ENCODE peak calls at places on chromosomes 4 and X, in eight cellular contexts. O is astrocyte, X is mammary epithelial cell, T is K562, E is fibroblast of lung, P is HCT116, D is GM12878, Z is GM23248. L is an unnamed sample.

GRCh38 chr4:109574443-109574850 is 14.4 kb downstream of the MCUB start:
- DNase-seq in P (no peak), T (peak; percentile 35), O (no peak), E (no peak), D (no peak), Z (peak; percentile 19), X (no peak), L (peak; percentile 1)

GRCh38 chr4:8737601-8738279 is 133.9 kb downstream of the HMX1 start:
- DNase-seq in E (no peak), P (no peak), D (no peak), Z (no peak), O (no peak), T (no peak), X (no peak), L (no peak)

GRCh38 chrX:133645977-133646750 is 230.9 kb upstream of the GPC4 start:
- DNase-seq in Z (peak; percentile 89), T (no peak), X (peak; percentile 84), O (peak; percentile 82), E (peak; percentile 84), D (no peak), P (no peak), L (peak; percentile 71)

GRCh38 chrX:64642482-64642881 is 247.2 kb upstream of the MTMR8 start:
- DNase-seq in O (no peak), Z (peak; percentile 0), T (no peak), D (no peak), E (no peak), P (no peak), X (no peak), L (no peak)

GRCh38 chrX:151039351-151039750 is 56.2 kb downstream of the HMGB3 start:
- DNase-seq in O (no peak), Z (no peak), X (no peak), T (no peak), E (no peak), P (no peak), D (no peak), L (no peak)

GRCh38 chr4:41077628-41078027 is 136.7 kb downstream of the APBB2 start:
- DNase-seq in Z (no peak), E (no peak), D (no peak), O (no peak), X (no peak), T (no peak), P (no peak), L (no peak)

GRCh38 chr4:41365726-41366125 is 109.0 kb downstream of the UCHL1 start:
- DNase-seq in O (no peak), P (no peak), E (no peak), T (no peak), Z (no peak), D (no peak), X (no peak), L (no peak)

GRCh38 chr4:160835789-160836188 is 1328.0 kb downstream of the FSTL5 start:
- DNase-seq in Z (no peak), D (no peak), O (no peak), X (peak; percentile 25), P (peak; percentile 33), E (peak; percentile 14), T (no peak), L (peak; percentile 77)

GRCh38 chrX:39012561-39013209 is 211.4 kb downstream of the MID1IP1 start:
- DNase-seq in P (no peak), X (no peak), T (no peak), O (peak; percentile 48), E (peak; percentile 63), Z (peak; percentile 60), D (no peak), L (no peak)

GRCh38 chrX:125505207-125505606 is 185.5 kb downstream of the TEX13C start:
- DNase-seq in E (no peak), T (no peak), P (no peak), O (no peak), Z (peak; percentile 15), D (no peak), X (peak; percentile 62), L (no peak)

GRCh38 chrX:9378980-9379696 is 85.7 kb upstream of the TBL1X start:
- DNase-seq in E (peak; percentile 35), O (peak; percentile 24), Z (peak; percentile 59), D (no peak), T (no peak), P (no peak), X (peak; percentile 29), L (peak; percentile 55)

GRCh38 chr4:139669335-139669734 is 3.7 kb downstream of the MGST2 start:
- DNase-seq in Z (no peak), E (no peak), X (no peak), T (no peak), O (no peak), P (no peak), D (no peak), L (no peak)

GRCh38 chrX:2584659-2585470 is 84.1 kb upstream of the DHRSX start:
- DNase-seq in X (peak; percentile 31), P (no peak), O (no peak), Z (no peak), D (no peak), T (no peak), E (no peak), L (no peak)

GRCh38 chrX:40735318-40736169 is at the start of gene MED14:
- DNase-seq in D (peak; percentile 73), P (peak; percentile 72), O (peak; percentile 75), X (peak; percentile 93), E (peak; percentile 85), Z (peak; percentile 89), T (peak; percentile 83), L (peak; percentile 62)
- TF ChIP-seq EZH2 in D (no peak), P (no peak), O (no peak), X (no peak), E (no peak), Z (no peak), T (no peak), L (no peak)

GRCh38 chrX:29477878-29478277 is 737.5 kb upstream of the MAGEB2 start:
- DNase-seq in T (no peak), O (no peak), X (no peak), P (no peak), D (no peak), Z (no peak), E (no peak), L (no peak)
- H3K4me3 ChIP-seq in T (no peak overlapping the region), O (no peak overlapping the region), X (no peak overlapping the region), P (no peak overlapping the region), D (peak overlapping the region; percentile 70), Z (no peak overlapping the region), E (no peak overlapping the region), L (no peak overlapping the region)

DNA sequence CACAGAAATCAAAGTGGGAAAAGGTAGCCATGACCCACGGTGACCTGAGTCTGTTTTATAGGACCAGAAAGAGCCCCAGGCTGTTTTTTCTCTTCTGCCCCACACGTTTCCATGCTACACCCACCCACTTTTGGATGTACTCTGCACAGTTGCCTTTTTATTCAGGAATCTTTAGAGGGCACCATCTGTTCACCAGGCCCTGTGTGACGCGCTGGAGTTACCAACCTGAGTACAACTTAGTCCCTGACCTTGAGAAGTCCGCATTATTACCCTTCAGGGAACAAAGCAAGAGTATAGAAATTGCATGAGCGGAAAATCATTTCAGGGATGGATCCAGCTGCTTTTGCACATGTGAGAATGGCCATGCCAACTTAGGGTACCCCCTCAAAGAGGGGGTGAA is 207.8 kb upstream of the GATB start:
- DNase-seq in O (no peak), D (no peak), E (no peak), X (no peak), T (no peak), Z (no peak), P (no peak), L (no peak)
- TF ChIP-seq EZH2 in O (no peak), D (no peak), E (no peak), X (no peak), T (no peak), Z (no peak), P (no peak), L (no peak)

DNA sequence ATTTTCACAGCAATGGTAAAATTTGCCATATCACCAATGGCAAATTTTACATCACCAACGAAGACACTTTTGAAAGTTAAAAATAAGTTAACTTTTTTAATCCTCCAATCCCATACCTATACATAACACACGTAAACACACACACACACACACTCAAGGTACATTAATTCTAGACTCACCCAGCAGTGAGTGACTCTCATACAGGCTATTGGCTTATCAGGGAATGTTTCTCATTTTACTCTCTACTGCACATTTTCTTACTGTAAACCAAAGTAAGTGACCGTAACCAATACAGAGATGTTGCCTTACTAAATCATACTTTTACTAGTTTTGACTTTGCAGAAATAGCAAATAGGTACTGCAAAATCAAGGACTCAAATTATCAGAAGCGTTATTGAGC is 2.3 kb downstream of the VEGFC start:
- DNase-seq in O (no peak), D (no peak), Z (peak; percentile 36), X (no peak), E (no peak), T (no peak), P (no peak), L (no peak)
- H3K4me3 ChIP-seq in O (peak overlapping the region; percentile 96), D (no peak overlapping the region), Z (peak overlapping the region; percentile 89), X (peak overlapping the region; percentile 25), E (peak overlapping the region; percentile 95), T (no peak overlapping the region), P (no peak overlapping the region), L (no peak overlapping the region)

DNA sequence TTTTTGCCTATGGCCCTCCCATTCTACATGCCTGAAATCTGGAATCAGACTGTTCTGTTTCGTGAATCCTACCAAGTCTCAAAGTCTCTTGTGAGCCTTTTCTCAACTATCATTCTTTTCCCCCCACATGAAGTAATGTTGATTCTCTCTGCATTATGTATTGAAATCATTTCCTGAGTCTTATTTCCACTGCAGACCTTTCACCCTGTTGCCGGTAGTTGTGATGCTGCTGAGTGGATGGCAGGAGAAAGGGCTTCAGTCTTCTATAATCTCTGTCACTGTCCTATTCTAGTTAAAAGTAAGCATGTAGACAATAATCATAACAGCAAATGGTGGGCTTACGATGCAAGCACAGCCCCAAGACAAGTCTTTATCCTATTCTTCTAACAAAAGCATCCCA is 75.0 kb downstream of the TBC1D9 start:
- DNase-seq in T (no peak), E (no peak), D (no peak), Z (no peak), X (no peak), P (no peak), O (no peak), L (no peak)
- TF ChIP-seq EZH2 in T (no peak), E (no peak), D (no peak), Z (no peak), X (no peak), P (no peak), O (no peak), L (no peak)

DNA sequence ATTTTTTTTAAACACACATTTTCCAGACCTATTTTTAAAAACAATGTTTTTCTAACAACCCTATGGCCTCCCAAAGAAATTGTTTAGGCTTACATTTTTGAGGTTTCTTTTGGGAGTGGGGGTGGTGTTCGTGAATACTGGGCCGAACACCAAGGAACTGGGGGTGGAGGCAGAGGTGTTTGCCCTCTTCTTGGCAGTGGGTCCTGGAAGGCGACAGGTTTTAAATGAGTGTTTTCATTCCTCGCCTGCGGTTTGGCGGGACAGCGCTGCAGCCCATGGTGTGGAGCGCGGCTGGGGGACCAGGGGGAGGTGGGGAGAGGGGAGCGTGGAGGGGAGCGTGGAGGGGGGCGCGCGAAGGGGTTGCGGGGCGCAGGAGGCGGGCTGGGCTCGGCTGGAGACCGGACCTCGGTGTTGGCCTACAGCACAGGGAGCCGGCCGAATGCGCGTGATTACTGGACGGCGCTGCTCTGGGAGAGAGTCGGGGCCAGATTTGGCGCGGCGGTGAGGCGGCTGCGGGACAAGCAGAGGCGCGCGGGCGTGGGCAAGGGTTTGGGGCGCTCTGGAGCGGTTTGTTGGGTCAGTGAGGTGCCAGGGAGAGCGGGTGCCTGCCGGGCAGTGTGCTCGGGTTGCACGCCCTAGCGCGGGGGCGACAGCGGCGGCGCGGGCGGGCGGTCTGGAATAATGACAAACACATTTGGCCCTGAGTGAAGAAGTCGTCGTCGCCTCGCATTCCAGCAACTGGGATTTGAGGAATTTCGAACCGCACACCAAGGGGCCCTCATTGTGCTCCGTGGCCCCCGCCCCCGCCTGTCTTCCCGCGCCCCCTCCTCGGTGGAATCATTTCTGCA is 762 bp downstream of the PDGFRA start:
- DNase-seq in X (no peak), O (peak; percentile 69), T (no peak), Z (peak; percentile 79), E (peak; percentile 80), P (no peak), D (no peak), L (no peak)
- H3K4me3 ChIP-seq in X (peak overlapping the region; percentile 29), O (peak overlapping the region; percentile 69), T (no peak overlapping the region), Z (peak overlapping the region; percentile 85), E (peak overlapping the region; percentile 97), P (no peak overlapping the region), D (no peak overlapping the region), L (no peak overlapping the region)

L was measured in PC-9.